ENCODE peak calls at places on chromosomes 7 and 10, in five cellular contexts. M is astrocyte, L is spleen, X is heart left ventricle, P is choroid plexus epithelial cell. U is an unnamed sample.

GRCh38 chr7:103466814-103467213 is 20.8 kb upstream of the SLC26A5 start:
- DNase-seq in X (no peak), P (no peak), M (no peak), L (no peak), U (no peak)

GRCh38 chr10:29646238-29646902 is 11.6 kb upstream of the SVIL start:
- DNase-seq in X (no peak), M (peak; percentile 68), P (peak; percentile 68), L (no peak), U (peak; percentile 82)

GRCh38 chr7:3105856-3106255 is 62.2 kb upstream of the CARD11 start:
- DNase-seq in L (no peak), P (no peak), X (no peak), M (no peak), U (no peak)

GRCh38 chr10:5565671-5566581 is 41.2 kb downstream of the CALML3 start:
- DNase-seq in P (no peak), L (peak; percentile 65), M (peak; percentile 68), X (no peak), U (no peak)

GRCh38 chr10:31644931-31645633 is 283.5 kb downstream of the ARHGAP12 start:
- DNase-seq in P (no peak), L (no peak), X (no peak), M (peak; percentile 42), U (no peak)

GRCh38 chr7:143459359-143459758 is 16.1 kb downstream of the TAS2R60 start:
- DNase-seq in P (no peak), X (no peak), M (no peak), L (no peak), U (no peak)

GRCh38 chr10:34203966-34204630 is 611.0 kb downstream of the PARD3 start:
- DNase-seq in M (no peak), P (no peak), X (no peak), L (no peak), U (no peak)

GRCh38 chr7:77727936-77728701 is 31.9 kb downstream of the RSBN1L start:
- DNase-seq in X (no peak), L (no peak), P (peak; percentile 69), M (peak; percentile 22), U (peak; percentile 1)

GRCh38 chr7:36128448-36129047 is 24.5 kb upstream of the EEPD1 start:
- DNase-seq in M (peak; percentile 89), L (no peak), P (peak; percentile 93), X (peak; percentile 75), U (peak; percentile 85)

GRCh38 chr7:20776942-20777341 is 9.7 kb downstream of the SP8 start:
- DNase-seq in P (no peak), L (no peak), X (no peak), M (no peak), U (no peak)

GRCh38 chr7:20779041-20779440 is 7.6 kb downstream of the SP8 start:
- DNase-seq in L (no peak), P (no peak), M (no peak), X (no peak), U (no peak)

GRCh38 chr7:20776214-20776875 is 10.3 kb downstream of the SP8 start:
- DNase-seq in M (no peak), X (no peak), P (no peak), L (no peak), U (no peak)

GRCh38 chr7:20777377-20778062 is 9.2 kb downstream of the SP8 start:
- DNase-seq in X (no peak), L (no peak), M (no peak), P (no peak), U (no peak)

DNA sequence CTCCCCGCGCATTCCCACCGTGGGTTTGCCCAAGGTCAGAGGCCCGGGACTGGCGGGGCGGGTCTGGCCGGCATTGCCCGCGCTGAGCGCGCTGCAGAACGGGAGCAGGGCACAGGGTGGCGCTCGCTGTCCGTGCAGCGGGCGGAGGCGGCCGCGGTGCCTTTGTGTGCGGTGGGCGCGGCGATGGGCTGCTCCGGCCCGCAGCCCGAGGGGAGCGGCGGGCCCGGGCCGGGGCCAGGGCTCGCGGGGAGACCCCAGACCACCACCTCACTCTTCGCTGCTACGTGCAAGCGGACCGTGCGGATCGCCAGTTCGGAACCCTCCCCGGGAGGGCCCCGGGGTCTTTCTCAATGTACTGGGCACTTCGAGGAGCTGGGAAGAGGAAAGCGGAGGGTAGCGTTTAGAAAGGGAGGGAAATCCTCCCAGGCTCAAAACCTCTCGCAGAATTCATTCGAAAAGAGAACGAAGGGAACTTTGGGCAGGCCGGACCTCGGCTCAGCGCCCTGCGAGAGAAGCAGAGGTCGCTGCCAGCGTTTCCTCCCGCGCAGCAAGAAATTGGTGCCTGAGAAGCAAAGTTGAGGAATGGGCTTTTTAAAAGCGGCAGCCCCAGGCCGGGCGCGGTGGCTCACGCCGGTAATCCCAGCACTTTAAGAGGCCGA is 8.5 kb downstream of the SP8 start:
- DNase-seq in X (no peak), M (no peak), L (peak; percentile 76), P (peak; percentile 23), U (no peak)
- H3K4me3 ChIP-seq in X (peak overlapping the region; percentile 35), M (peak overlapping the region; percentile 39), L (peak overlapping the region; percentile 29), P (peak overlapping the region; percentile 28), U (peak overlapping the region; percentile 45)

GRCh38 chr7:91832493-91833045 is 47.9 kb downstream of the MTERF1 start:
- DNase-seq in L (no peak), P (peak; percentile 5), M (no peak), X (no peak), U (no peak)
- H3K4me3 ChIP-seq in L (no peak overlapping the region), P (no peak overlapping the region), M (no peak overlapping the region), X (no peak overlapping the region), U (no peak overlapping the region)

GRCh38 chr7:50957855-50958254 is 175.2 kb upstream of the GRB10 start:
- DNase-seq in P (no peak), L (no peak), M (no peak), X (no peak), U (no peak)
- H3K4me3 ChIP-seq in P (no peak overlapping the region), L (no peak overlapping the region), M (no peak overlapping the region), X (no peak overlapping the region), U (no peak overlapping the region)

GRCh38 chr10:78551184-78552005 is 517.4 kb upstream of the ZMIZ1 start:
- DNase-seq in L (no peak), X (no peak), M (no peak), P (no peak), U (no peak)
- H3K4me3 ChIP-seq in L (no peak overlapping the region), X (no peak overlapping the region), M (no peak overlapping the region), P (no peak overlapping the region), U (no peak overlapping the region)

DNA sequence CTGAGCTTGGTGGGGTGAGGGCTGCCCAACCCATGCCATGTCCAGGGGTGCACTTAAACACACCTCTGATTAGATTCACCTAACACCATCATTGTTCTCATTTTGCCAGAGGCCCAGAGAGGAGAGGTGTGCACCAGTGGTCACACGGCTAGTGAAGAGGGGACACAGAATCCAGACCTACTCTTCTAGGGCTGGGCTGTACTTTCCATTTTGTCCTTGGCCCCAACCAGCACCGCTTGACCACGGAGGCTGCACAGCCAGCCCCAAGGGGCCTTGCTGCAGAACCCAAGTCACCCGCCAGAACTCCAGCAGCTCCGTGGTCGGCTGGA is 246 bp upstream of the WDFY4 start:
- DNase-seq in L (no peak), P (no peak), M (no peak), X (no peak), U (no peak)
- H3K4me3 ChIP-seq in L (peak overlapping the region; percentile 36), P (no peak overlapping the region), M (no peak overlapping the region), X (peak overlapping the region; percentile 58), U (no peak overlapping the region)

GRCh38 chr7:158486919-158487318 is 100.7 kb downstream of the PTPRN2 start:
- DNase-seq in M (no peak), X (no peak), P (no peak), L (no peak), U (no peak)
- H3K4me3 ChIP-seq in M (no peak overlapping the region), X (no peak overlapping the region), P (no peak overlapping the region), L (no peak overlapping the region), U (no peak overlapping the region)